ENCODE peak calls at places on chromosomes 4 and X, in eight cellular contexts. P is CD8-positive, alpha-beta T cell; H is IMR-90; C is epithelial cell of esophagus; F is HCT116; Z is AG09309; U is astrocyte of the spinal cord; V is upper lobe of right lung. G is an unnamed sample.

GRCh38 chrX:56343231-56343630 is 111.1 kb downstream of the KLF8 start:
- DNase-seq in P (no peak), H (no peak), C (no peak), F (no peak), Z (no peak), U (no peak), V (no peak), G (peak; percentile 29)

GRCh38 chr4:68175562-68176155 is 46.0 kb upstream of the TMPRSS11F start:
- DNase-seq in P (no peak), H (peak; percentile 51), C (peak; percentile 74), F (peak; percentile 54), Z (peak; percentile 20), U (peak; percentile 70), V (no peak), G (no peak)

GRCh38 chr4:10006236-10006603 is 15.1 kb downstream of the SLC2A9 start:
- DNase-seq in P (no peak), H (no peak), C (peak; percentile 95), F (no peak), Z (peak; percentile 27), U (peak; percentile 8), V (no peak), G (peak; percentile 57)

GRCh38 chr4:139367421-139368090 is 65.3 kb upstream of the NDUFC1 start:
- DNase-seq in P (no peak), H (peak; percentile 81), C (no peak), F (no peak), Z (peak; percentile 45), U (peak; percentile 71), V (no peak), G (no peak)

GRCh38 chr4:90357117-90357710 is 230.0 kb downstream of the CCSER1 start:
- DNase-seq in P (no peak), H (peak; percentile 77), C (peak; percentile 75), F (peak; percentile 74), Z (peak; percentile 1), U (peak; percentile 71), V (no peak), G (no peak)

GRCh38 chr4:186441502-186441901 is 113.9 kb downstream of the MTNR1A start:
- DNase-seq in P (no peak), H (no peak), C (no peak), F (no peak), Z (no peak), U (no peak), V (no peak), G (no peak)

GRCh38 chrX:35699642-35700041 is 98.5 kb upstream of the MAGEB16 start:
- DNase-seq in P (no peak), H (no peak), C (no peak), F (no peak), Z (no peak), U (no peak), V (no peak), G (no peak)

GRCh38 chr4:186932631-186933150 is 209.0 kb upstream of the FAT1 start:
- DNase-seq in P (no peak), H (peak; percentile 74), C (no peak), F (peak; percentile 99), Z (peak; percentile 76), U (peak; percentile 95), V (no peak), G (no peak)

GRCh38 chr4:21900211-21900610 is 48.4 kb downstream of the KCNIP4 start:
- DNase-seq in P (no peak), H (no peak), C (no peak), F (no peak), Z (no peak), U (no peak), V (no peak), G (no peak)

GRCh38 chr4:153643406-153644016 is 40.6 kb upstream of the TLR2 start:
- DNase-seq in P (no peak), H (peak; percentile 59), C (peak; percentile 61), F (peak; percentile 46), Z (no peak), U (peak; percentile 52), V (no peak), G (no peak)

GRCh38 chr4:153647975-153648374 is 36.1 kb upstream of the TLR2 start:
- DNase-seq in P (no peak), H (no peak), C (no peak), F (no peak), Z (no peak), U (no peak), V (no peak), G (no peak)

GRCh38 chr4:153641532-153641931 is 42.5 kb upstream of the TLR2 start:
- DNase-seq in P (no peak), H (no peak), C (peak; percentile 36), F (no peak), Z (no peak), U (no peak), V (no peak), G (no peak)

GRCh38 chr4:153649572-153649991 is 34.5 kb upstream of the TLR2 start:
- DNase-seq in P (no peak), H (peak; percentile 42), C (peak; percentile 56), F (peak; percentile 60), Z (no peak), U (peak; percentile 17), V (no peak), G (no peak)

DNA sequence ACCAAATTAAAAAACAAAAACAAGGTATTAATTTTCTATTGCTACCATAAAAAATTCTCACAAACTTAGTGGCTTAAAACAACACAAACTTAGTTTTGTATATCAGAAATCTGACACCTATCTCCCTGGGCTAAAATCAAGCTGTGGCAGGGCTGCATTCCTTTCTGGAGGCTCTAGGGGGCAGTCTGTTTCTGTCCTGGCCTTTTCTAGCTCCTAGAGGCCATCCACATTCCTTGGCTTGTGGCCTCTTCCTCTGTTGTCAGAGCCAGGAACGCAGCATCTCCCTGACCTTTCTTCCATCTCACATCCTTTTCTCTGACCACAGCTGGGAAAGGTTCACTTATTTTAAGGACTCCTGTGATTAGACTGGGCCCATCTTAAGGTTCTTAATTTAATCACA is 38.9 kb upstream of the TLR2 start:
- DNase-seq in P (no peak), H (no peak), C (no peak), F (no peak), Z (no peak), U (no peak), V (no peak), G (no peak)
- TF ChIP-seq CTCF in P (peak; percentile 19), H (peak; percentile 15), C (peak; percentile 17), F (peak; percentile 45), Z (peak; percentile 30), U (peak; percentile 36), V (peak; percentile 19), G (peak; percentile 41)

GRCh38 chr4:5028480-5028879 is 9.2 kb upstream of the CYTL1 start:
- DNase-seq in P (no peak), H (no peak), C (no peak), F (no peak), Z (no peak), U (no peak), V (no peak), G (no peak)

GRCh38 chr4:5024673-5025072 is 5.4 kb upstream of the CYTL1 start:
- DNase-seq in P (no peak), H (no peak), C (no peak), F (no peak), Z (peak; percentile 63), U (no peak), V (no peak), G (no peak)

GRCh38 chr4:5029447-5029846 is 10.2 kb upstream of the CYTL1 start:
- DNase-seq in P (no peak), H (no peak), C (no peak), F (no peak), Z (no peak), U (no peak), V (no peak), G (no peak)

GRCh38 chr4:5030152-5030668 is 11.0 kb upstream of the CYTL1 start:
- DNase-seq in P (no peak), H (no peak), C (no peak), F (no peak), Z (no peak), U (no peak), V (no peak), G (no peak)

GRCh38 chr4:5027366-5027765 is 8.1 kb upstream of the CYTL1 start:
- DNase-seq in P (no peak), H (peak; percentile 42), C (no peak), F (no peak), Z (no peak), U (peak; percentile 31), V (no peak), G (no peak)
- TF ChIP-seq CTCF in P (no peak), H (no peak), C (no peak), F (no peak), Z (no peak), U (no peak), V (no peak), G (no peak)

DNA sequence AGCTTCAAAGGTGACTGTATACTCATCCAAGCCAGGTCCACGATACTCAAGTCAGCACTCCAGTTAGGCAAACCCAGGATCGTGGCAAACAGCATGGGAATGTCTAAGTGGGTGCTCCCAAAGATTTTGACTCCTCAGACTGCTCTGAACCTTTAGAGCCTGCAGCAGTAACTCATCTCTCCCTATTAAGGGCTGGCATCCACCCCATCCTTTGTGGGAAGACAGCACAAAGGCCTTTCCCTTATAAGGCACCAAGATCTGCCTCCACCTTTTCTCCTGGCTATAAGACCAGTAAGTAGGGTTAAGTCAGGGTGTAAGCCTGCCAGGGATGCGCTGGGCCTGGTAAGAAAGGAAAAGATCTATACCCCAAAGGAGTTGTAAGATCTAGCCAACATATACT is 23.6 kb upstream of the SLC25A43 start:
- DNase-seq in P (no peak), H (no peak), C (no peak), F (no peak), Z (no peak), U (no peak), V (no peak), G (no peak)
- TF ChIP-seq CTCF in P (no peak), H (no peak), C (no peak), F (no peak), Z (no peak), U (no peak), V (no peak), G (no peak)

GRCh38 chr4:16261313-16261878 is 35.1 kb upstream of the TAPT1 start:
- DNase-seq in P (no peak), H (no peak), C (no peak), F (no peak), Z (no peak), U (no peak), V (no peak), G (no peak)

GRCh38 chr4:16262188-16262587 is 35.9 kb upstream of the TAPT1 start:
- DNase-seq in P (no peak), H (no peak), C (no peak), F (no peak), Z (no peak), U (no peak), V (no peak), G (no peak)

GRCh38 chr4:16265820-16266219 is 39.5 kb upstream of the TAPT1 start:
- DNase-seq in P (no peak), H (no peak), C (no peak), F (no peak), Z (no peak), U (no peak), V (no peak), G (no peak)

GRCh38 chr4:16267639-16268038 is 41.4 kb upstream of the TAPT1 start:
- DNase-seq in P (no peak), H (no peak), C (no peak), F (no peak), Z (no peak), U (no peak), V (no peak), G (no peak)

GRCh38 chr4:16264798-16265197 is 38.5 kb upstream of the TAPT1 start:
- DNase-seq in P (no peak), H (peak; percentile 58), C (peak; percentile 52), F (peak; percentile 35), Z (peak; percentile 10), U (peak; percentile 62), V (no peak), G (no peak)
- TF ChIP-seq CTCF in P (peak; percentile 69), H (peak; percentile 66), C (peak; percentile 57), F (peak; percentile 22), Z (peak; percentile 55), U (peak; percentile 56), V (peak; percentile 68), G (peak; percentile 50)

G was measured in left lung.